ENCODE peak calls at places on chromosome 12, in eight cellular contexts. R is stimulated activated CD4-positive, alpha-beta T cell treated with anti-CD3 and anti-CD28 coated beads, Interleukin-1b, Interleukin-23, amount 100 ng/mL, for 1 hour; C is mesothelial cell of epicardium; T is NCI-H69; E is stimulated activated CD8-positive, alpha-beta memory T cell treated with anti-CD3 and anti-CD28 coated beads, Interleukin-7, amount 100 ng/mL, for 48 hours; W is skeletal muscle cell; X is progenitor cell of endocrine pancreas; F is T1000. Y is an unnamed sample.

GRCh38 chr12:89593873-89594272 is 68.0 kb upstream of the POC1B start:
- DNase-seq in R (no peak), C (no peak), T (no peak), E (no peak), W (no peak), X (no peak), F (no peak), Y (no peak)

GRCh38 chr12:66693901-66694513 is 15.1 kb upstream of the GRIP1 start:
- DNase-seq in R (no peak), C (no peak), T (peak), E (no peak), W (peak), X (no peak), F (no peak), Y (peak)

GRCh38 chr12:62758216-62758615 is 176.7 kb downstream of the PPM1H start:
- DNase-seq in R (no peak), C (no peak), T (no peak), E (no peak), W (peak), X (no peak), F (no peak), Y (no peak)

GRCh38 chr12:53806689-53807088 is 54.9 kb upstream of the CISTR start:
- DNase-seq in R (no peak), C (no peak), T (no peak), E (no peak), W (peak), X (no peak), F (peak), Y (no peak)

GRCh38 chr12:1779783-1780182 is 40.6 kb upstream of the LRTM2 start:
- DNase-seq in R (no peak), C (no peak), T (no peak), E (no peak), W (peak), X (no peak), F (no peak), Y (no peak)

GRCh38 chr12:1122803-1123202 is 131.8 kb downstream of the ERC1 start:
- DNase-seq in R (no peak), C (no peak), T (no peak), E (no peak), W (no peak), X (no peak), F (no peak), Y (peak)

GRCh38 chr12:127620956-127621355 is 646.0 kb upstream of the TMEM132C start:
- DNase-seq in R (no peak), C (no peak), T (peak), E (no peak), W (no peak), X (no peak), F (no peak), Y (no peak)

GRCh38 chr12:106141003-106141402 is 2.2 kb upstream of the NUAK1 start:
- DNase-seq in R (no peak), C (no peak), T (peak), E (no peak), W (no peak), X (no peak), F (no peak), Y (no peak)

GRCh38 chr12:93541578-93542217 is 30.8 kb upstream of the SOCS2 start:
- DNase-seq in R (no peak), C (no peak), T (no peak), E (no peak), W (no peak), X (no peak), F (no peak), Y (no peak)

GRCh38 chr12:75837700-75838099 is 193.9 kb downstream of the PHLDA1 start:
- DNase-seq in R (no peak), C (no peak), T (peak), E (no peak), W (no peak), X (no peak), F (no peak), Y (no peak)

GRCh38 chr12:71426030-71426570 is 13.5 kb upstream of the LGR5 start:
- DNase-seq in R (no peak), C (no peak), T (no peak), E (no peak), W (no peak), X (no peak), F (no peak), Y (no peak)

GRCh38 chr12:71938728-71939385 is at the start of gene TPH2:
- DNase-seq in R (no peak), C (peak), T (peak), E (no peak), W (no peak), X (peak), F (peak), Y (peak)

GRCh38 chr12:113097716-113098427 is 37.7 kb downstream of the RASAL1 start:
- DNase-seq in R (no peak), C (no peak), T (peak), E (no peak), W (no peak), X (no peak), F (no peak), Y (no peak)

GRCh38 chr12:67773896-67774295 is 125.4 kb downstream of the DYRK2 start:
- DNase-seq in R (no peak), C (no peak), T (no peak), E (no peak), W (no peak), X (no peak), F (no peak), Y (no peak)

GRCh38 chr12:38949363-38949762 is 44.0 kb upstream of the CPNE8 start:
- DNase-seq in R (no peak), C (no peak), T (no peak), E (no peak), W (no peak), X (no peak), F (no peak), Y (no peak)

GRCh38 chr12:121610239-121611149 is 15.8 kb upstream of the ORAI1 start:
- DNase-seq in R (no peak), C (no peak), T (no peak), E (no peak), W (peak), X (no peak), F (no peak), Y (no peak)

GRCh38 chr12:18415227-18415626 is 153.9 kb downstream of the PIK3C2G start:
- DNase-seq in R (no peak), C (no peak), T (no peak), E (no peak), W (no peak), X (no peak), F (no peak), Y (no peak)

GRCh38 chr12:67740706-67741105 is 92.2 kb downstream of the DYRK2 start:
- DNase-seq in R (no peak), C (no peak), T (peak), E (no peak), W (no peak), X (no peak), F (no peak), Y (no peak)

GRCh38 chr12:65836419-65837197 is 12.3 kb downstream of the HMGA2 start:
- DNase-seq in R (no peak), C (no peak), T (no peak), E (no peak), W (no peak), X (no peak), F (no peak), Y (no peak)

GRCh38 chr12:8991371-8992085 is 2.2 kb downstream of the KLRG1 start:
- DNase-seq in R (no peak), C (no peak), T (no peak), E (no peak), W (no peak), X (no peak), F (no peak), Y (no peak)

GRCh38 chr12:109389146-109389545 is 41.4 kb downstream of the MYO1H start:
- DNase-seq in R (no peak), C (no peak), T (peak), E (no peak), W (no peak), X (no peak), F (no peak), Y (no peak)

GRCh38 chr12:130984183-130985058 is 30.7 kb downstream of the ADGRD1 start:
- DNase-seq in R (no peak), C (no peak), T (no peak), E (no peak), W (no peak), X (no peak), F (no peak), Y (no peak)

GRCh38 chr12:49923035-49923644 is 19.4 kb upstream of the FAIM2 start:
- DNase-seq in R (no peak), C (no peak), T (no peak), E (no peak), W (no peak), X (no peak), F (no peak), Y (no peak)

GRCh38 chr12:74412607-74413230 is 124.9 kb upstream of the ATXN7L3B start:
- DNase-seq in R (no peak), C (no peak), T (peak), E (no peak), W (no peak), X (no peak), F (no peak), Y (peak)

GRCh38 chr12:13173537-13173936 is 23.0 kb upstream of the EMP1 start:
- DNase-seq in R (no peak), C (no peak), T (no peak), E (no peak), W (peak), X (no peak), F (peak), Y (no peak)

GRCh38 chr12:2374092-2374740 is 321.4 kb downstream of the CACNA1C start:
- DNase-seq in R (no peak), C (no peak), T (no peak), E (no peak), W (no peak), X (no peak), F (no peak), Y (no peak)

GRCh38 chr12:116601933-116602809 is 43.0 kb downstream of the MAP1LC3B2 start:
- DNase-seq in R (no peak), C (no peak), T (peak), E (no peak), W (no peak), X (no peak), F (no peak), Y (no peak)

GRCh38 chr12:52183544-52183910 is 8.3 kb downstream of the KRT80 start:
- DNase-seq in R (no peak), C (no peak), T (peak), E (no peak), W (no peak), X (no peak), F (no peak), Y (no peak)

GRCh38 chr12:57984629-57985151 is 43.3 kb downstream of the ATP23 start:
- DNase-seq in R (no peak), C (no peak), T (no peak), E (no peak), W (no peak), X (no peak), F (no peak), Y (no peak)

GRCh38 chr12:120262852-120263724 is 2.4 kb downstream of the PXN start:
- DNase-seq in R (no peak), C (no peak), T (no peak), E (no peak), W (peak), X (no peak), F (no peak), Y (no peak)

GRCh38 chr12:4984971-4985370 is 58.7 kb upstream of the KCNA5 start:
- DNase-seq in R (no peak), C (no peak), T (peak), E (no peak), W (no peak), X (no peak), F (no peak), Y (no peak)

GRCh38 chr12:1356285-1356684 is 238.1 kb downstream of the FBXL14 start:
- DNase-seq in R (no peak), C (no peak), T (no peak), E (no peak), W (no peak), X (no peak), F (no peak), Y (no peak)

GRCh38 chr12:90618606-90619005 is 336.4 kb downstream of the CCER1 start:
- DNase-seq in R (no peak), C (no peak), T (no peak), E (no peak), W (no peak), X (no peak), F (no peak), Y (no peak)

GRCh38 chr12:1217191-1217949 is 226.3 kb downstream of the ERC1 start:
- DNase-seq in R (no peak), C (no peak), T (peak), E (no peak), W (peak), X (no peak), F (no peak), Y (no peak)

GRCh38 chr12:47277972-47278448 is 198.3 kb upstream of the AMIGO2 start:
- DNase-seq in R (no peak), C (no peak), T (no peak), E (no peak), W (peak), X (no peak), F (no peak), Y (peak)

Y was measured in Kasumi-1.